ENCODE peak calls at places on chromosomes 12 and 14, in four cellular contexts. One of them, this sample, is unnamed.

GRCh38 chr12:131052063-131052781 is 98.5 kb downstream of the ADGRD1 start:
- DNase-seq in fibroblast of pulmonary artery: no peak
- DNase-seq in astrocyte: no peak
- DNase-seq in fibroblast of mammary gland: no peak
- DNase-seq in this sample: peak

GRCh38 chr14:23435540-23436326 is at the start of gene MYH7:
- DNase-seq in astrocyte: no peak
- DNase-seq in fibroblast of pulmonary artery: no peak
- DNase-seq in fibroblast of mammary gland: no peak
- DNase-seq in this sample: no peak

GRCh38 chr12:94769746-94770396 is 119.5 kb upstream of the TMCC3 start:
- DNase-seq in fibroblast of mammary gland: no peak
- DNase-seq in fibroblast of pulmonary artery: no peak
- DNase-seq in astrocyte: no peak
- DNase-seq in this sample: no peak

GRCh38 chr12:11916113-11916512 is 154.6 kb upstream of the BCL2L14 start:
- DNase-seq in fibroblast of mammary gland: no peak
- DNase-seq in astrocyte: no peak
- DNase-seq in fibroblast of pulmonary artery: no peak
- DNase-seq in this sample: no peak

GRCh38 chr12:48822139-48822538 is 3.8 kb downstream of the CACNB3 start:
- DNase-seq in fibroblast of mammary gland: no peak
- DNase-seq in astrocyte: no peak
- DNase-seq in fibroblast of pulmonary artery: no peak
- DNase-seq in this sample: no peak

GRCh38 chr14:57495409-57495808 is 1.8 kb upstream of the CCDC198 start:
- DNase-seq in astrocyte: no peak
- DNase-seq in fibroblast of pulmonary artery: no peak
- DNase-seq in fibroblast of mammary gland: no peak
- DNase-seq in this sample: no peak

GRCh38 chr12:2244013-2244861 is 191.4 kb downstream of the CACNA1C start:
- DNase-seq in fibroblast of mammary gland: peak
- DNase-seq in fibroblast of pulmonary artery: peak
- DNase-seq in astrocyte: peak
- DNase-seq in this sample: peak

GRCh38 chr12:6316921-6317692 is 6.6 kb downstream of the PLEKHG6 start:
- DNase-seq in fibroblast of mammary gland: no peak
- DNase-seq in astrocyte: no peak
- DNase-seq in fibroblast of pulmonary artery: no peak
- DNase-seq in this sample: no peak

GRCh38 chr12:126389215-126389841 is 1324.1 kb downstream of the AACS start:
- DNase-seq in fibroblast of pulmonary artery: peak
- DNase-seq in astrocyte: peak
- DNase-seq in fibroblast of mammary gland: peak
- DNase-seq in this sample: no peak

GRCh38 chr14:43005807-43006206 is 1399.1 kb downstream of the LRFN5 start:
- DNase-seq in fibroblast of mammary gland: peak
- DNase-seq in fibroblast of pulmonary artery: peak
- DNase-seq in astrocyte: no peak
- DNase-seq in this sample: no peak

GRCh38 chr12:45969084-45969483 is 21.3 kb downstream of the SCAF11 start:
- DNase-seq in fibroblast of mammary gland: no peak
- DNase-seq in astrocyte: peak
- DNase-seq in fibroblast of pulmonary artery: no peak
- DNase-seq in this sample: no peak

GRCh38 chr12:78096909-78097597 is 266.4 kb downstream of the NAV3 start:
- DNase-seq in fibroblast of pulmonary artery: peak
- DNase-seq in astrocyte: peak
- DNase-seq in fibroblast of mammary gland: peak
- DNase-seq in this sample: peak

GRCh38 chr14:90424075-90424474 is 27.2 kb downstream of the CALM1 start:
- DNase-seq in fibroblast of mammary gland: no peak
- DNase-seq in astrocyte: no peak
- DNase-seq in fibroblast of pulmonary artery: no peak
- DNase-seq in this sample: peak

GRCh38 chr12:65510584-65511050 is 232.1 kb downstream of the MSRB3 start:
- DNase-seq in fibroblast of mammary gland: peak
- DNase-seq in astrocyte: peak
- DNase-seq in fibroblast of pulmonary artery: peak
- DNase-seq in this sample: no peak

GRCh38 chr14:69320581-69321365 is 60.8 kb downstream of the GALNT16 start:
- DNase-seq in fibroblast of mammary gland: no peak
- DNase-seq in fibroblast of pulmonary artery: no peak
- DNase-seq in astrocyte: no peak
- DNase-seq in this sample: peak

GRCh38 chr14:103576371-103577024 is 13.7 kb downstream of the COA8 start:
- DNase-seq in fibroblast of pulmonary artery: peak
- DNase-seq in fibroblast of mammary gland: peak
- DNase-seq in astrocyte: peak
- DNase-seq in this sample: peak

GRCh38 chr14:37985826-37986470 is 221.8 kb upstream of the SSTR1 start:
- DNase-seq in astrocyte: peak
- DNase-seq in fibroblast of pulmonary artery: peak
- DNase-seq in fibroblast of mammary gland: peak
- DNase-seq in this sample: no peak

GRCh38 chr12:49763006-49763591 is 21.7 kb downstream of the TMBIM6 start:
- DNase-seq in fibroblast of pulmonary artery: peak
- DNase-seq in fibroblast of mammary gland: peak
- DNase-seq in astrocyte: no peak
- DNase-seq in this sample: peak

GRCh38 chr14:82565825-82566224 is 1032.2 kb upstream of the SEL1L start:
- DNase-seq in fibroblast of mammary gland: no peak
- DNase-seq in astrocyte: no peak
- DNase-seq in fibroblast of pulmonary artery: no peak
- DNase-seq in this sample: no peak

GRCh38 chr12:109703684-109704083 is 9.9 kb upstream of the FAM222A start:
- DNase-seq in fibroblast of pulmonary artery: no peak
- DNase-seq in fibroblast of mammary gland: no peak
- DNase-seq in astrocyte: no peak
- DNase-seq in this sample: no peak

GRCh38 chr14:81550001-81550642 is 16.5 kb upstream of the SEL1L start:
- DNase-seq in fibroblast of pulmonary artery: no peak
- DNase-seq in fibroblast of mammary gland: no peak
- DNase-seq in astrocyte: no peak
- DNase-seq in this sample: no peak

GRCh38 chr14:102258136-102258535 is 46.8 kb downstream of the MOK start:
- DNase-seq in fibroblast of mammary gland: no peak
- DNase-seq in fibroblast of pulmonary artery: no peak
- DNase-seq in astrocyte: no peak
- DNase-seq in this sample: no peak

GRCh38 chr12:65274873-65275272 is 3.6 kb upstream of the MSRB3 start:
- DNase-seq in fibroblast of pulmonary artery: no peak
- DNase-seq in fibroblast of mammary gland: no peak
- DNase-seq in astrocyte: no peak
- DNase-seq in this sample: no peak

GRCh38 chr14:101783260-101784016 is 21.9 kb downstream of the PPP2R5C start:
- DNase-seq in fibroblast of mammary gland: no peak
- DNase-seq in fibroblast of pulmonary artery: no peak
- DNase-seq in astrocyte: no peak
- DNase-seq in this sample: no peak

GRCh38 chr14:71629765-71630502 is 302.3 kb upstream of the RGS6 start:
- DNase-seq in astrocyte: no peak
- DNase-seq in fibroblast of pulmonary artery: peak
- DNase-seq in fibroblast of mammary gland: peak
- DNase-seq in this sample: no peak

GRCh38 chr12:82383930-82384513 is 25.7 kb downstream of the METTL25 start:
- DNase-seq in fibroblast of pulmonary artery: peak
- DNase-seq in astrocyte: peak
- DNase-seq in fibroblast of mammary gland: peak
- DNase-seq in this sample: no peak

GRCh38 chr12:13864081-13864673 is 117.2 kb downstream of the GRIN2B start:
- DNase-seq in fibroblast of pulmonary artery: peak
- DNase-seq in astrocyte: peak
- DNase-seq in fibroblast of mammary gland: peak
- DNase-seq in this sample: peak

GRCh38 chr14:49971156-49972141 is 78.6 kb downstream of the ARF6 start:
- DNase-seq in fibroblast of mammary gland: peak
- DNase-seq in fibroblast of pulmonary artery: peak
- DNase-seq in astrocyte: no peak
- DNase-seq in this sample: no peak

GRCh38 chr14:80213602-80214001 is 2.3 kb upstream of the DIO2 start:
- DNase-seq in astrocyte: peak
- DNase-seq in fibroblast of mammary gland: peak
- DNase-seq in fibroblast of pulmonary artery: peak
- DNase-seq in this sample: peak

GRCh38 chr14:104843442-104844305 is 21.4 kb upstream of the CEP170B start:
- DNase-seq in fibroblast of mammary gland: no peak
- DNase-seq in fibroblast of pulmonary artery: no peak
- DNase-seq in astrocyte: no peak
- DNase-seq in this sample: peak
- H3K4me3 ChIP-seq in fibroblast of mammary gland: no peak
- H3K4me3 ChIP-seq in fibroblast of pulmonary artery: no peak
- H3K4me3 ChIP-seq in astrocyte: no peak
- H3K4me3 ChIP-seq in this sample: no peak

GRCh38 chr12:113058553-113058952 is 2.0 kb downstream of the DTX1 start:
- DNase-seq in fibroblast of pulmonary artery: no peak
- DNase-seq in fibroblast of mammary gland: no peak
- DNase-seq in astrocyte: no peak
- DNase-seq in this sample: no peak
- H3K4me3 ChIP-seq in fibroblast of pulmonary artery: no peak
- H3K4me3 ChIP-seq in fibroblast of mammary gland: no peak
- H3K4me3 ChIP-seq in astrocyte: no peak
- H3K4me3 ChIP-seq in this sample: no peak

DNA sequence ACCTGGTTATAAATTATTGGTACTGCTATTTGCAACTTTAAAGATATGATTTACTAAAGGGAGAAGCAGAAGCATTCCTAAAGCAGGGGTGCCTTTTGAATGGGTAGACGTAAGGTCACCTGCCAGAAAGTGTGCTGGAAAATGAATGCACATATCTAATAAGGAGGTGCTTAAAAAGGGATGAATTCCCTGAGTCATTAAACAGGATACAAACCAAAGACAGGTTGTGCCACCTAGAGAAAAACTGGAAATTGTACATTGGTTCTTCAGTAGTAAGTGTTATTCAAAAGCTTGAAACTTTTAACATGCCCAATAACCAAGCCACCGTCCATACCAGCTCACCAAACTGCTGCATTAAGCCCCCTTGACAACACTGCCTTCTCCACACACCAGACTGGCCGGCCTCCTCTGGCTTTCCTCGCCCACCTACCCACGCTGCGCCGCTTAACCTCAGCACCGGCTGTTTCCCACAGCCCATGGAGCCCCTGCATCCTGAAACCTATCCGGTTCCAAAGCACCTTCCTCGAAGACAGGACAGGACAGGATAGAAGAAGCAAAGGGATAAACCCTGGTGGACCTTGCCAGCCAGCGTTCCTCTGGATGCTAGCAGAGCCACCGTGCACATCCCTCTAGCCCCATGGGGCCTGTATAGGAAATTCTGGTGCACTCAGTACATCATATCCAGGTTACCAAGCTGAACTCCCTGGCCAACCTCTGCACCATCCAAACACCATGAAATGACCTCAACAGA is 201.5 kb upstream of the CAND1 start:
- DNase-seq in fibroblast of pulmonary artery: no peak
- DNase-seq in fibroblast of mammary gland: no peak
- DNase-seq in astrocyte: no peak
- DNase-seq in this sample: no peak
- H3K4me3 ChIP-seq in fibroblast of pulmonary artery: no peak
- H3K4me3 ChIP-seq in fibroblast of mammary gland: no peak
- H3K4me3 ChIP-seq in astrocyte: peak
- H3K4me3 ChIP-seq in this sample: no peak

DNA sequence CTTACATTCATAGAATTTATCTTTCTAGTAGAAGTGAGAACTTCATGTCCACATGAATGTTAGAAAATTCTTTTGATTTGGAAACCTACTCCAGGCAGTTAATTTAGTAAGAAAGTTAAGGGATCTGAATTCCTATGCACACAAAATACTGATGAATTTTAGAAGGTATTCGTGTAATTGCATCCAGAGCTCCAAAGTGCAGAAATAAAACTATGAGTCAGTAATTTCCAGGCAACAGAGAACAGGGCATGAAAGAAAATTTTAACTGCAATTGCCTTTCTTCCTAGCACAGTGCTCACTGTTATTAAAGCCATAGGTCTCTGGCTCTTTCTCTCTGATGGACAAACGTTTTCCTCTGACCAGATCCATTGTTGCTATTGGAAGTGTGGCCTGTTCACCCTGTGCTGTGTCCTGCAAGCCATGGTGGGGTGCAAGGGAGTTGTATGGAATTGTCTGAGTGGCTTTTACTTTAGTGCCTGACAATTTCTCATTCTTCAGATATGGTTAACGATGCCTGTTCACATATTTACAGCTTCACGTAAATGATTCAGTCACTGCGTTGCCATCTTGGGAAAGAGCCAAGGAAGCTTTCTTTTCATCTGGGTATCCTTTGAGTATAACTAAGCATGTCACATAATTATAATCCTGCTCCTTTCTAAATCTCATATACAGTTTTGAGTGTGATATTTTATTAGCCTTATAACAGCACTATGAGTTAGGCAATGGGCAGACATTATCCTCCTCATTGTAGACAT is 145.1 kb downstream of the ACSS3 start:
- DNase-seq in fibroblast of mammary gland: peak
- DNase-seq in fibroblast of pulmonary artery: no peak
- DNase-seq in astrocyte: peak
- DNase-seq in this sample: no peak
- H3K4me3 ChIP-seq in fibroblast of mammary gland: no peak
- H3K4me3 ChIP-seq in fibroblast of pulmonary artery: no peak
- H3K4me3 ChIP-seq in astrocyte: no peak
- H3K4me3 ChIP-seq in this sample: no peak

GRCh38 chr14:93959239-93960107 is 16.9 kb downstream of the ASB2 start:
- DNase-seq in fibroblast of mammary gland: peak
- DNase-seq in fibroblast of pulmonary artery: peak
- DNase-seq in astrocyte: peak
- DNase-seq in this sample: peak

GRCh38 chr14:93960108-93960475 is 16.3 kb downstream of the ASB2 start:
- DNase-seq in fibroblast of mammary gland: no peak
- DNase-seq in fibroblast of pulmonary artery: no peak
- DNase-seq in astrocyte: no peak
- DNase-seq in this sample: no peak

GRCh38 chr14:93957751-93958566 is 18.4 kb downstream of the ASB2 start:
- DNase-seq in astrocyte: no peak
- DNase-seq in fibroblast of mammary gland: no peak
- DNase-seq in fibroblast of pulmonary artery: no peak
- DNase-seq in this sample: no peak

GRCh38 chr14:93957333-93957710 is 19.0 kb downstream of the ASB2 start:
- DNase-seq in astrocyte: no peak
- DNase-seq in fibroblast of mammary gland: no peak
- DNase-seq in fibroblast of pulmonary artery: no peak
- DNase-seq in this sample: no peak

GRCh38 chr14:93958567-93959238 is 17.7 kb downstream of the ASB2 start:
- DNase-seq in astrocyte: no peak
- DNase-seq in fibroblast of mammary gland: peak
- DNase-seq in fibroblast of pulmonary artery: no peak
- DNase-seq in this sample: no peak
- H3K4me3 ChIP-seq in astrocyte: no peak
- H3K4me3 ChIP-seq in fibroblast of mammary gland: no peak
- H3K4me3 ChIP-seq in fibroblast of pulmonary artery: no peak
- H3K4me3 ChIP-seq in this sample: no peak

This sample was measured in aorta.